ENCODE peak calls at places on chromosomes 7 and 10, in seven cellular contexts. One of them, this sample, is unnamed.

GRCh38 chr10:3907514-3907913 is 122.5 kb upstream of the KLF6 start:
- DNase-seq in KBM-7: no peak
- DNase-seq in NCI-H226: no peak
- DNase-seq in thoracic aorta: no peak
- DNase-seq in iPS-NIHi11: no peak
- DNase-seq in anterior cingulate cortex: no peak
- DNase-seq in LHCN-M2: peak
- DNase-seq in this sample: no peak

GRCh38 chr10:29200280-29200679 is 88.6 kb upstream of the LYZL1 start:
- DNase-seq in KBM-7: no peak
- DNase-seq in anterior cingulate cortex: no peak
- DNase-seq in thoracic aorta: no peak
- DNase-seq in iPS-NIHi11: no peak
- DNase-seq in LHCN-M2: no peak
- DNase-seq in NCI-H226: no peak
- DNase-seq in this sample: no peak

GRCh38 chr7:6729492-6730342 is 23.0 kb upstream of the ZNF12 start:
- DNase-seq in thoracic aorta: peak
- DNase-seq in LHCN-M2: peak
- DNase-seq in KBM-7: peak
- DNase-seq in NCI-H226: peak
- DNase-seq in anterior cingulate cortex: peak
- DNase-seq in iPS-NIHi11: peak
- DNase-seq in this sample: peak

GRCh38 chr10:101035916-101036702 is 5.1 kb downstream of the SFXN3 start:
- DNase-seq in NCI-H226: no peak
- DNase-seq in iPS-NIHi11: no peak
- DNase-seq in LHCN-M2: no peak
- DNase-seq in KBM-7: no peak
- DNase-seq in anterior cingulate cortex: no peak
- DNase-seq in thoracic aorta: no peak
- DNase-seq in this sample: no peak

GRCh38 chr10:62166331-62167154 is 102.1 kb downstream of the RTKN2 start:
- DNase-seq in NCI-H226: no peak
- DNase-seq in iPS-NIHi11: no peak
- DNase-seq in KBM-7: peak
- DNase-seq in thoracic aorta: no peak
- DNase-seq in LHCN-M2: peak
- DNase-seq in anterior cingulate cortex: no peak
- DNase-seq in this sample: peak

GRCh38 chr7:72281325-72281724 is 130.8 kb downstream of the CALN1 start:
- DNase-seq in thoracic aorta: no peak
- DNase-seq in LHCN-M2: no peak
- DNase-seq in iPS-NIHi11: no peak
- DNase-seq in NCI-H226: no peak
- DNase-seq in anterior cingulate cortex: no peak
- DNase-seq in KBM-7: no peak
- DNase-seq in this sample: no peak

GRCh38 chr7:44382459-44383300 is 57.3 kb upstream of the CAMK2B start:
- DNase-seq in KBM-7: no peak
- DNase-seq in thoracic aorta: no peak
- DNase-seq in iPS-NIHi11: no peak
- DNase-seq in NCI-H226: no peak
- DNase-seq in LHCN-M2: peak
- DNase-seq in anterior cingulate cortex: peak
- DNase-seq in this sample: no peak

GRCh38 chr7:6256709-6257535 is 15.5 kb downstream of the CYTH3 start:
- DNase-seq in thoracic aorta: no peak
- DNase-seq in LHCN-M2: peak
- DNase-seq in iPS-NIHi11: no peak
- DNase-seq in anterior cingulate cortex: peak
- DNase-seq in KBM-7: peak
- DNase-seq in NCI-H226: no peak
- DNase-seq in this sample: peak

GRCh38 chr10:86346169-86346793 is 20.3 kb downstream of the GRID1 start:
- DNase-seq in KBM-7: no peak
- DNase-seq in NCI-H226: no peak
- DNase-seq in thoracic aorta: no peak
- DNase-seq in anterior cingulate cortex: no peak
- DNase-seq in iPS-NIHi11: no peak
- DNase-seq in LHCN-M2: no peak
- DNase-seq in this sample: no peak